ENCODE peak calls at places on chromosomes 4 and X, in eight cellular contexts. K is fibroblast of lung, D is cardiac muscle cell, H is PC-3, B is pancreas, L is PC-9, T is left ventricle myocardium inferior, A is psoas muscle. G is an unnamed sample.

GRCh38 chr4:108644237-108644636 is 6.2 kb upstream of the OSTC start:
- DNase-seq in K (no peak), D (no peak), H (peak; percentile 47), B (no peak), L (peak; percentile 8), T (no peak), A (no peak), G (no peak)

GRCh38 chr4:138650917-138651564 is 364.5 kb upstream of the NOCT start:
- DNase-seq in K (peak; percentile 58), D (no peak), H (peak; percentile 25), B (no peak), L (no peak), T (no peak), A (no peak), G (no peak)

GRCh38 chr4:156746111-156746510 is 225.5 kb downstream of the PDGFC start:
- DNase-seq in K (no peak), D (no peak), H (no peak), B (no peak), L (no peak), T (no peak), A (no peak), G (no peak)

GRCh38 chr4:8558080-8558960 is 21.9 kb upstream of the GPR78 start:
- DNase-seq in K (no peak), D (no peak), H (peak; percentile 68), B (no peak), L (peak; percentile 86), T (no peak), A (no peak), G (no peak)

GRCh38 chr4:3269105-3269927 is 20.4 kb downstream of the MSANTD1 start:
- DNase-seq in K (no peak), D (no peak), H (no peak), B (no peak), L (no peak), T (peak; percentile 9), A (peak; percentile 53), G (no peak)

GRCh38 chr4:152528060-152528459 is 7.8 kb downstream of the FBXW7 start:
- DNase-seq in K (no peak), D (no peak), H (no peak), B (no peak), L (no peak), T (no peak), A (no peak), G (no peak)

GRCh38 chrX:103250977-103251376 is 4.0 kb downstream of the TCEAL8 start:
- DNase-seq in K (no peak), D (no peak), H (peak; percentile 12), B (no peak), L (peak; percentile 16), T (no peak), A (no peak), G (no peak)

GRCh38 chr4:4667643-4668081 is 125.8 kb upstream of the STX18 start:
- DNase-seq in K (no peak), D (no peak), H (no peak), B (no peak), L (no peak), T (no peak), A (no peak), G (no peak)

GRCh38 chrX:16577483-16578029 is 72.4 kb upstream of the S100G start:
- DNase-seq in K (no peak), D (no peak), H (no peak), B (no peak), L (no peak), T (no peak), A (no peak), G (no peak)

GRCh38 chr4:101556845-101557244 is 209.5 kb upstream of the PPP3CA start:
- DNase-seq in K (no peak), D (no peak), H (no peak), B (no peak), L (no peak), T (no peak), A (no peak), G (no peak)

GRCh38 chr4:17544205-17544604 is 29.2 kb downstream of the CLRN2 start:
- DNase-seq in K (no peak), D (no peak), H (peak; percentile 42), B (no peak), L (no peak), T (no peak), A (no peak), G (no peak)

GRCh38 chr4:169243808-169244207 is 26.9 kb downstream of the SH3RF1 start:
- DNase-seq in K (peak; percentile 76), D (no peak), H (no peak), B (no peak), L (no peak), T (no peak), A (no peak), G (no peak)

GRCh38 chrX:87728024-87728423 is 210.4 kb downstream of the KLHL4 start:
- DNase-seq in K (no peak), D (no peak), H (no peak), B (no peak), L (peak; percentile 8), T (no peak), A (no peak), G (no peak)

DNA sequence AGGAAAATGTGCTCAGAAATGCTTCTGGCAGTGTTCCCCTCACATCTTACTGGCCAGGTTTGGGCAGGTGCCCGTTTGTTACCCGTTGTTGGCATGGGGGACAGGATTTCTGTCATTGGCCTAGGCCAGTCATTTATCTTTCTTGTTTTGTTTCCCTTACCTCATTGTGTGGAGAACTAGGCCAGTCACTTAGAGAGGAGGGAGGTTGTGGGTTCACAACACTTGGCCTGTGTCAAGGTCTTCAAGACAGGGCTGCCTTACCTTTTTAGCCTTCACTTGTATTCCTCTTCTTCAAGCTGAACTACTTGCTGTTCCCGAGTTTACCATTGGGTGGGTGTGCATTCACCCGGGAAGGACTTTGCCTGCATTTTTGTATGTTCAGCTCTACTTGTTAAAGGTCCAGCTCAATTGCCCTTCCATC is 17.7 kb downstream of the SNX25 start:
- DNase-seq in K (peak; percentile 34), D (no peak), H (no peak), B (peak; percentile 75), L (no peak), T (no peak), A (no peak), G (no peak)
- TF ChIP-seq CTCF in K (peak; percentile 31), D (peak; percentile 30), H (no peak), B (no peak), L (no peak), T (peak; percentile 15), A (no peak), G (no peak)

GRCh38 chrX:1393871-1394615 is 2.1 kb upstream of the SLC25A6 start:
- DNase-seq in K (no peak), D (no peak), H (no peak), B (no peak), L (no peak), T (no peak), A (peak; percentile 33), G (no peak)
- H3K36me3 ChIP-seq in K (peaks cover 13% of the 10 kb centered on the region), D (peaks cover 13% of the 10 kb centered on the region), H (peaks cover 23% of the 10 kb centered on the region), B (peaks cover 7% of the 10 kb centered on the region), L (peaks cover 22% of the 10 kb centered on the region), T (peaks cover 24% of the 10 kb centered on the region), A (peaks cover 2% of the 10 kb centered on the region), G (no peaks in the 10 kb centered on the region)

DNA sequence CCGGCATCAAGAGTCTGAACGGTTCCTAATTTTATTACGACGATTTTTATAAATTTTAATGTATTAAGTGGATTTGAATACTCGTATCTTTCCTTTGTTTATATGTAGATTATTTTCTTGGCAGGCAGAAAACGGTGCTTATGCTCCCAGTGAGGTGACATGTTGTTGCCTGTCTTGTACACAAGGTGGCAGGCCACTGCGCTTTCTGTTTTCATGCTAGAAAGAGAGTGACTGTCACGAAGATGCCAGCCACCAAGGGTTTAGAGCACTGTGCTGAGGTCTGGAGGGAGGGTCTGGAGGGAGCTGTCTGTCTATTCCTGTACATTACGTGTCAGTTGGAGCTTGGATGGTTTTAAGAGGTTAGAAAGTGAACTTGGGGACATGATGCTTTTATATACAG is 87.7 kb downstream of the SHROOM2 start:
- DNase-seq in K (peak; percentile 47), D (peak; percentile 31), H (peak; percentile 61), B (no peak), L (peak; percentile 24), T (no peak), A (no peak), G (no peak)
- TF ChIP-seq CTCF in K (peak; percentile 58), D (peak; percentile 51), H (peak; percentile 67), B (peak; percentile 26), L (peak; percentile 64), T (peak; percentile 65), A (peak; percentile 46), G (peak; percentile 23)

DNA sequence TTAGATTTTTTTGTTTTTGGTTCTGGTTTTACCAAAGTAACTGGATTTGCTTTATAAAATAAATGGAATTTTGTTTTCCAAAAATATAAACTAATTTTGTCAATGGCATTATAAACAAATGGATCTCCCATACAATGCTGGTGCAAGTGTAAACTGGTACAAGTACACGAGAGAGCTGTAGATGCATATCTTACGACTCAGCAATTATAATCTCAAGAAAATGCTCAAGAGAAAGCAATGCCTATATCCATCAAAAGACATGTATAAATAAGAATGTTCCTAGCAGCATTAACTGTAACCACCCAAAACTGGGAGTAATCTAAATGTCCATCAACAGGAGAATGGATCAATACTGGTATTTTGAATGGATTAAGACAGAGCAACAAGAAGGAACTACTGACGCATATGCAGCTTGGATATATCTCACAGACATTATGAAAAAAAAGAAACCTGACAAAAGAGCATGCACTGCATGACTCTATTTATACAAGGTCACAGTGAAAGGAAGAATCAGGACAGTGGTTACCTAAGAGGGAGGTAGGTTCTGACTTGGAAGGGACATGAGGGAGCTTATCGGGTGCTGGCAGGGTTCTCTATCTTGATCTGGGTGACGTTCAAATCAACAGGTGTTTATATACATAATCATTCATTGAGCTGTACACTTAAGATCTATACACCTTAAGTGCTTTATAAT is 9.5 kb downstream of the ADH5 start:
- DNase-seq in K (no peak), D (no peak), H (no peak), B (no peak), L (no peak), T (no peak), A (no peak), G (no peak)
- H3K36me3 ChIP-seq in K (peaks cover 25% of the 10 kb centered on the region), D (peaks cover 46% of the 10 kb centered on the region), H (peaks cover 50% of the 10 kb centered on the region), B (peaks cover 13% of the 10 kb centered on the region), L (peaks cover 26% of the 10 kb centered on the region), T (peaks cover 97% of the 10 kb centered on the region), A (peaks cover 16% of the 10 kb centered on the region), G (no peaks in the 10 kb centered on the region)

GRCh38 chr4:151418385-151418784 is 9.4 kb downstream of the FHIP1A start:
- DNase-seq in K (peak; percentile 70), D (no peak), H (peak; percentile 91), B (peak; percentile 40), L (peak; percentile 17), T (no peak), A (no peak), G (no peak)

GRCh38 chr4:151415978-151416377 is 7.0 kb downstream of the FHIP1A start:
- DNase-seq in K (peak; percentile 41), D (no peak), H (peak; percentile 80), B (no peak), L (no peak), T (no peak), A (no peak), G (no peak)

GRCh38 chr4:151417766-151418376 is 8.9 kb downstream of the FHIP1A start:
- DNase-seq in K (no peak), D (no peak), H (peak; percentile 48), B (no peak), L (no peak), T (no peak), A (no peak), G (no peak)

GRCh38 chr4:151418856-151419255 is 9.9 kb downstream of the FHIP1A start:
- DNase-seq in K (no peak), D (no peak), H (no peak), B (no peak), L (no peak), T (no peak), A (no peak), G (no peak)

GRCh38 chr4:151417164-151417571 is 8.2 kb downstream of the FHIP1A start:
- DNase-seq in K (no peak), D (no peak), H (peak; percentile 28), B (no peak), L (no peak), T (no peak), A (no peak), G (no peak)
- TF ChIP-seq CTCF in K (no peak), D (no peak), H (no peak), B (no peak), L (no peak), T (no peak), A (no peak), G (no peak)

G was measured in breast epithelium.